ENCODE peak calls at places on chromosome 17, in six cellular contexts. R is NCI-H1436 treated with DMSO at 0.1 percent for 48 hours, U is T-helper 1 cell, F is occipital lobe, W is posterior cingulate gyrus, N is left kidney. Z is an unnamed sample.

GRCh38 chr17:42313389-42313772 is 25.1 kb downstream of the STAT5A start:
- DNase-seq in W (no peak), U (no peak), F (no peak), N (no peak), R (no peak), Z (no peak)

GRCh38 chr17:30222741-30223175 is 12.7 kb downstream of the SLC6A4 start:
- DNase-seq in N (no peak), W (no peak), F (no peak), R (no peak), U (no peak), Z (no peak)

GRCh38 chr17:49787932-49788442 is 494 bp upstream of the KAT7 start:
- DNase-seq in U (peak; percentile 40), F (no peak), R (no peak), N (no peak), W (no peak), Z (no peak)

GRCh38 chr17:58329808-58330543 is 1.4 kb upstream of the TSPOAP1 start:
- DNase-seq in N (no peak), U (peak; percentile 82), W (no peak), F (no peak), R (no peak), Z (no peak)

GRCh38 chr17:16465861-16466338 is 26.1 kb downstream of the LRRC75A start:
- DNase-seq in F (no peak), W (no peak), R (no peak), N (no peak), U (no peak), Z (no peak)

GRCh38 chr17:46848534-46848933 is 2.8 kb upstream of the WNT9B start:
- DNase-seq in U (no peak), W (no peak), R (no peak), F (no peak), N (no peak), Z (no peak)

GRCh38 chr17:50308666-50309065 is 34.4 kb downstream of the TMEM92 start:
- DNase-seq in W (no peak), U (no peak), F (no peak), N (no peak), R (no peak), Z (no peak)

GRCh38 chr17:38748329-38749221 is at the start of gene PCGF2:
- DNase-seq in N (peak; percentile 98), R (peak; percentile 77), U (no peak), F (peak; percentile 72), W (peak; percentile 82), Z (peak; percentile 40)

GRCh38 chr17:48357727-48358126 is 72.3 kb downstream of the SKAP1 start:
- DNase-seq in R (no peak), N (no peak), U (no peak), F (no peak), W (no peak), Z (no peak)

GRCh38 chr17:17297217-17297616 is 6.0 kb upstream of the NT5M start:
- DNase-seq in N (no peak), U (no peak), W (no peak), R (no peak), F (no peak), Z (no peak)

GRCh38 chr17:81305051-81305630 is 10.0 kb upstream of the SLC38A10 start:
- DNase-seq in U (no peak), N (no peak), W (no peak), F (no peak), R (no peak), Z (no peak)

GRCh38 chr17:72099919-72100318 is 20.9 kb upstream of the SOX9 start:
- DNase-seq in N (no peak), F (no peak), U (no peak), R (no peak), W (no peak), Z (no peak)

GRCh38 chr17:61157246-61157887 is 242.3 kb upstream of the TBX2 start:
- DNase-seq in U (no peak), F (peak; percentile 19), W (no peak), N (peak; percentile 68), R (no peak), Z (peak; percentile 47)

Z was measured in hippocampal formation.